ENCODE peak calls at places on chromosomes 2 and 18, in seven cellular contexts. P, L, E, H, J, V and R are unnamed samples.

GRCh38 chr18:2657788-2658458 is 2.4 kb downstream of the SMCHD1 start:
- DNase-seq in P (no peak), L (no peak), E (peak), H (peak), J (peak), V (no peak), R (peak)

GRCh38 chr2:174353004-174353403 is 18.2 kb downstream of the SP9 start:
- DNase-seq in P (no peak), L (no peak), E (no peak), H (no peak), J (no peak), V (no peak), R (no peak)

GRCh38 chr2:195622966-195623365 is 34.1 kb upstream of the SLC39A10 start:
- DNase-seq in P (no peak), L (no peak), E (no peak), H (no peak), J (no peak), V (no peak), R (no peak)

GRCh38 chr2:45833301-45833967 is 182.0 kb downstream of the PRKCE start:
- DNase-seq in P (no peak), L (no peak), E (no peak), H (no peak), J (no peak), V (no peak), R (no peak)

GRCh38 chr2:12340164-12340563 is 376.6 kb upstream of the TRIB2 start:
- DNase-seq in P (no peak), L (no peak), E (no peak), H (peak), J (no peak), V (no peak), R (no peak)

GRCh38 chr2:102194609-102195268 is 7.9 kb downstream of the IL1RL2 start:
- DNase-seq in P (no peak), L (no peak), E (no peak), H (no peak), J (no peak), V (no peak), R (no peak)

GRCh38 chr2:145015561-145015960 is 495.6 kb upstream of the ZEB2 start:
- DNase-seq in P (no peak), L (no peak), E (no peak), H (no peak), J (no peak), V (no peak), R (no peak)

GRCh38 chr2:48147719-48148118 is 241.4 kb upstream of the FBXO11 start:
- DNase-seq in P (no peak), L (no peak), E (no peak), H (no peak), J (no peak), V (no peak), R (no peak)

GRCh38 chr2:151237422-151238012 is 24.1 kb downstream of the RBM43 start:
- DNase-seq in P (no peak), L (no peak), E (no peak), H (no peak), J (no peak), V (no peak), R (no peak)

GRCh38 chr2:114068438-114068837 is 178.5 kb downstream of the ACTR3 start:
- DNase-seq in P (no peak), L (no peak), E (no peak), H (no peak), J (peak), V (no peak), R (no peak)

GRCh38 chr18:48539406-48540328 is 836 bp downstream of the CTIF start:
- DNase-seq in P (peak), L (peak), E (peak), H (peak), J (peak), V (peak), R (no peak)

GRCh38 chr2:209663149-209663548 is 108.5 kb upstream of the UNC80 start:
- DNase-seq in P (no peak), L (no peak), E (no peak), H (peak), J (peak), V (no peak), R (no peak)

GRCh38 chr2:74481961-74482800 is 617 bp downstream of the CCDC142 start:
- DNase-seq in P (no peak), L (no peak), E (no peak), H (peak), J (peak), V (peak), R (peak)

GRCh38 chr2:236637691-236638569 is 68.3 kb downstream of the ACKR3 start:
- DNase-seq in P (no peak), L (peak), E (no peak), H (peak), J (no peak), V (no peak), R (no peak)

GRCh38 chr2:170816499-170817246 is at the start of gene GAD1:
- DNase-seq in P (peak), L (no peak), E (peak), H (peak), J (peak), V (peak), R (peak)

GRCh38 chr2:153055182-153055581 is 336.8 kb downstream of the ARL6IP6 start:
- DNase-seq in P (no peak), L (no peak), E (no peak), H (no peak), J (no peak), V (no peak), R (no peak)

GRCh38 chr2:109193807-109194702 is 65.0 kb downstream of the SH3RF3 start:
- DNase-seq in P (no peak), L (no peak), E (no peak), H (no peak), J (no peak), V (no peak), R (no peak)

GRCh38 chr18:11259421-11259820 is 110.1 kb upstream of the PIEZO2 start:
- DNase-seq in P (no peak), L (peak), E (no peak), H (no peak), J (no peak), V (no peak), R (no peak)

GRCh38 chr2:29535188-29535587 is 386.2 kb downstream of the ALK start:
- DNase-seq in P (no peak), L (no peak), E (no peak), H (no peak), J (no peak), V (no peak), R (no peak)

GRCh38 chr18:76441668-76442412 is 53.2 kb downstream of the ZNF516 start:
- DNase-seq in P (no peak), L (no peak), E (no peak), H (no peak), J (no peak), V (no peak), R (no peak)

GRCh38 chr2:11631462-11631861 is 38.5 kb downstream of the NTSR2 start:
- DNase-seq in P (no peak), L (no peak), E (no peak), H (peak), J (no peak), V (no peak), R (no peak)

GRCh38 chr2:218028189-218028495 is 25.3 kb upstream of the TNS1 start:
- DNase-seq in P (no peak), L (no peak), E (no peak), H (no peak), J (no peak), V (no peak), R (no peak)

GRCh38 chr2:178478102-178478441 is 328 bp downstream of the FKBP7 start:
- DNase-seq in P (no peak), L (no peak), E (no peak), H (peak), J (peak), V (no peak), R (peak)

GRCh38 chr2:160061533-160062282 is 707 bp downstream of the PLA2R1 start:
- DNase-seq in P (no peak), L (no peak), E (no peak), H (peak), J (peak), V (no peak), R (no peak)

GRCh38 chr18:5058768-5059539 is 138.1 kb downstream of the AKAIN1 start:
- DNase-seq in P (no peak), L (no peak), E (no peak), H (peak), J (no peak), V (no peak), R (no peak)

GRCh38 chr2:33570681-33571080 is 28.4 kb downstream of the FAM98A start:
- DNase-seq in P (no peak), L (no peak), E (no peak), H (no peak), J (no peak), V (no peak), R (no peak)

GRCh38 chr18:27413495-27414401 is 228.6 kb upstream of the CHST9 start:
- DNase-seq in P (no peak), L (peak), E (no peak), H (peak), J (peak), V (no peak), R (no peak)

GRCh38 chr18:59353079-59353680 is 5.9 kb downstream of the LMAN1 start:
- DNase-seq in P (no peak), L (no peak), E (no peak), H (peak), J (no peak), V (no peak), R (no peak)

GRCh38 chr2:135997380-135997779 is 12.0 kb upstream of the DARS1 start:
- DNase-seq in P (no peak), L (no peak), E (no peak), H (no peak), J (peak), V (no peak), R (no peak)

GRCh38 chr2:86274265-86274917 is 63.0 kb downstream of the REEP1 start:
- DNase-seq in P (no peak), L (no peak), E (no peak), H (no peak), J (no peak), V (no peak), R (no peak)

GRCh38 chr2:9167718-9168657 is 38.6 kb upstream of the ASAP2 start:
- DNase-seq in P (no peak), L (no peak), E (no peak), H (no peak), J (peak), V (no peak), R (no peak)

GRCh38 chr2:50856112-50856511 is 175.8 kb downstream of the NRXN1 start:
- DNase-seq in P (no peak), L (no peak), E (no peak), H (peak), J (no peak), V (no peak), R (no peak)

GRCh38 chr2:98572676-98573075 is 35.6 kb downstream of the COA5 start:
- DNase-seq in P (no peak), L (no peak), E (no peak), H (peak), J (no peak), V (no peak), R (no peak)

GRCh38 chr2:152542995-152543481 is 174.2 kb downstream of the PRPF40A start:
- DNase-seq in P (no peak), L (no peak), E (no peak), H (peak), J (peak), V (peak), R (no peak)

GRCh38 chr2:84487298-84487996 is 28.4 kb upstream of the SUCLG1 start:
- DNase-seq in P (no peak), L (no peak), E (no peak), H (peak), J (no peak), V (no peak), R (no peak)

GRCh38 chr18:79418236-79418635 is 22.5 kb downstream of the NFATC1 start:
- DNase-seq in P (no peak), L (no peak), E (no peak), H (no peak), J (no peak), V (no peak), R (no peak)

GRCh38 chr2:54728669-54729120 is 5.2 kb downstream of the EML6 start:
- DNase-seq in P (no peak), L (no peak), E (no peak), H (peak), J (peak), V (no peak), R (no peak)

GRCh38 chr2:202950592-202950991 is 38.5 kb downstream of the CARF start:
- DNase-seq in P (no peak), L (no peak), E (no peak), H (peak), J (no peak), V (no peak), R (peak)